ENCODE peak calls at places on chromosomes 6 and 20, in eight cellular contexts. E is neuronal stem cell, C is heart left ventricle, P is esophagus squamous epithelium, X is H1, Y is epithelial cell of prostate, R is aorta, T is SJSA1. N is an unnamed sample.

GRCh38 chr6:72966628-72967280 is 258.5 kb downstream of the KHDC1L start:
- DNase-seq in E (no peak), C (no peak), P (no peak), X (no peak), Y (no peak), R (no peak), T (no peak), N (peak)

GRCh38 chr6:38184041-38184779 is 364.7 kb downstream of the ZFAND3 start:
- DNase-seq in E (no peak), C (no peak), P (no peak), X (peak), Y (no peak), R (no peak), T (peak), N (no peak)

GRCh38 chr6:26571592-26572296 is 25.0 kb upstream of the ABT1 start:
- DNase-seq in E (peak), C (peak), P (no peak), X (peak), Y (no peak), R (peak), T (peak), N (peak)

GRCh38 chr6:14040042-14040441 is 77.5 kb upstream of the CD83 start:
- DNase-seq in E (no peak), C (no peak), P (no peak), X (no peak), Y (no peak), R (no peak), T (no peak), N (no peak)

GRCh38 chr6:136059308-136059707 is 190.8 kb downstream of the MTFR2 start:
- DNase-seq in E (no peak), C (peak), P (no peak), X (no peak), Y (no peak), R (no peak), T (no peak), N (no peak)

GRCh38 chr20:12217382-12217781 is 299.7 kb downstream of the BTBD3 start:
- DNase-seq in E (no peak), C (no peak), P (no peak), X (no peak), Y (no peak), R (no peak), T (no peak), N (no peak)

GRCh38 chr6:31368461-31368860 is 11.5 kb upstream of the HLA-B start:
- DNase-seq in E (no peak), C (no peak), P (no peak), X (no peak), Y (peak), R (no peak), T (no peak), N (no peak)

GRCh38 chr6:20438462-20439070 is 36.9 kb downstream of the E2F3 start:
- DNase-seq in E (peak), C (no peak), P (no peak), X (no peak), Y (no peak), R (no peak), T (no peak), N (no peak)

GRCh38 chr6:44297063-44298038 is 15.8 kb downstream of the AARS2 start:
- DNase-seq in E (peak), C (peak), P (no peak), X (peak), Y (no peak), R (no peak), T (no peak), N (peak)

GRCh38 chr20:1323256-1323655 is 5.7 kb downstream of the SDCBP2 start:
- DNase-seq in E (no peak), C (no peak), P (no peak), X (no peak), Y (no peak), R (no peak), T (peak), N (no peak)

GRCh38 chr6:84967965-84968364 is 203.6 kb upstream of the TBX18 start:
- DNase-seq in E (no peak), C (no peak), P (no peak), X (no peak), Y (no peak), R (no peak), T (no peak), N (no peak)

GRCh38 chr20:49690899-49691620 is 22.6 kb downstream of the B4GALT5 start:
- DNase-seq in E (no peak), C (no peak), P (no peak), X (no peak), Y (no peak), R (no peak), T (no peak), N (peak)

GRCh38 chr20:38146628-38147027 is 18.4 kb downstream of the TGM2 start:
- DNase-seq in E (no peak), C (peak), P (no peak), X (no peak), Y (no peak), R (no peak), T (no peak), N (no peak)

GRCh38 chr6:106056738-106057390 is 29.3 kb upstream of the PRDM1 start:
- DNase-seq in E (no peak), C (no peak), P (no peak), X (no peak), Y (no peak), R (no peak), T (no peak), N (no peak)

GRCh38 chr20:59629141-59630045 is 25.1 kb downstream of the PHACTR3 start:
- DNase-seq in E (no peak), C (no peak), P (no peak), X (no peak), Y (no peak), R (no peak), T (no peak), N (no peak)

GRCh38 chr6:131054392-131055250 is 8.4 kb downstream of the EPB41L2 start:
- DNase-seq in E (no peak), C (no peak), P (no peak), X (no peak), Y (no peak), R (no peak), T (no peak), N (no peak)

GRCh38 chr6:112773217-112773616 is 426.1 kb downstream of the RFPL4B start:
- DNase-seq in E (no peak), C (no peak), P (no peak), X (no peak), Y (no peak), R (no peak), T (no peak), N (no peak)

GRCh38 chr20:47360207-47360488 is 3.6 kb upstream of the ZMYND8 start:
- DNase-seq in E (no peak), C (no peak), P (no peak), X (no peak), Y (peak), R (no peak), T (no peak), N (peak)

GRCh38 chr6:56521454-56521853 is 121.2 kb downstream of the DST start:
- DNase-seq in E (no peak), C (no peak), P (no peak), X (no peak), Y (no peak), R (no peak), T (no peak), N (peak)
- H3K27ac ChIP-seq in E (no peak), C (no peak), P (peak), X (no peak), Y (no peak), R (no peak), T (no peak), N (no peak)

DNA sequence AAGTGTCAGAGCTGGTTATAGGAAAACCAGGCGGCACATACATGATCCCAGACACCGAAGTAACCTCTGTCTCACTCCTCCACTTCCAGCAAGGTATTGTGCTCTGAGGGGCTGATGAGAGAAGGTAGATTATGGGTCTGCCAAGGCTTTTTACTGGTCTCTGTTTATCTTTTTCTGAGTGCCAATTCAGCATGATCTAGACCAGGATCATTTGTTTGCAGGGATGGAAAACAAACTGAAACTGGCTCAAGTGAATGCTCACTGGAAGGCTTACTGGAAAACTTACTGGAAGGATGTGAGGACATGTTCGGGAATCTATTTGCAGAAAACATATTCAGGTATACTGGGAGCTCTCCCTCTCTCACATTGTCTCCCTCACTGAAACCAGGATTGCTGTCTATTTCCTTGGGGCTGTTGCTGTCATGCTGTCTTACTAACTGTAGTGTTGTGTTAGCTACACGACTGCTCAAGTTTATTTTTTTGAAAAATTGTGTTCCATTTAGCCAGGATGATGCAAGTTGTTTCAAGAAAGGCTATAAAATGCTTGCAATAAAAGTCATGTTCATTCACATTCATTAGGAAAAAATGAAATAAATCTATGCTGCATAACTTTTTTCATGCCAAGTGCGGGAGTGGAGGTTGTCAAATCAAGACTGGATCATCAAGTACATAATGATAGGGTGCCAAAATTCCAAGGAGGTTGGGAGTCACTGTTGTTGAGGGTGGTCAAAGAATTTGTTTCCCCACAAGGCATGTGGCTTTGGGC is 37.0 kb downstream of the KLHL31 start:
- DNase-seq in E (no peak), C (no peak), P (no peak), X (no peak), Y (no peak), R (no peak), T (no peak), N (peak)
- H3K27ac ChIP-seq in E (no peak), C (no peak), P (peak), X (no peak), Y (peak), R (no peak), T (no peak), N (peak)

DNA sequence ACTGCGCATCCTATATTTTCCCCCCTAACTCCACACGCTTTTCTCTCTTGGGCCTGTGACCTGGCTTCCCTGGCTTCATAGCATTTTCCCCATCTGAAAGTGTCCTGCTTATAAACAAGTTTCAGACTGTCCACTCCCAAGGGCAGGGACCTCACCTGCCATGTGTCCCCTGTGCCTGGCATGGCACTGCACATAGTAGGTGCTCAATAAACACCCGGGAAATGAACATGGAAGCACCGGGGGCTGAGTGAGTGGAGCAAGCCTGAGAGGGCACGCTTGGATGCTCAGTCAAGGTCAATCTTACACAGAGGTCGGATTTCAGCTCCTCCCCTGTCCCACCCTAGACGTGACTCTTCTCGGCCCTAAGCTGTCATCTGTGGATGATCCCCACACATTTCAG is 96.9 kb downstream of the NFATC2 start:
- DNase-seq in E (no peak), C (no peak), P (no peak), X (no peak), Y (no peak), R (no peak), T (no peak), N (no peak)
- H3K27ac ChIP-seq in E (no peak), C (no peak), P (no peak), X (no peak), Y (no peak), R (no peak), T (no peak), N (no peak)

GRCh38 chr20:56468317-56469076 is at the start of gene RTF2:
- DNase-seq in E (peak), C (peak), P (peak), X (peak), Y (peak), R (peak), T (peak), N (peak)
- H3K27ac ChIP-seq in E (peak), C (peak), P (peak), X (no peak), Y (peak), R (no peak), T (peak), N (peak)

GRCh38 chr6:158818580-158819212 is 472 bp downstream of the EZR start:
- DNase-seq in E (peak), C (peak), P (no peak), X (peak), Y (no peak), R (peak), T (peak), N (peak)
- H3K27ac ChIP-seq in E (peak), C (peak), P (peak), X (peak), Y (peak), R (peak), T (peak), N (peak)

GRCh38 chr6:157185171-157185570 is 138.1 kb downstream of the TMEM242 start:
- DNase-seq in E (no peak), C (no peak), P (no peak), X (no peak), Y (no peak), R (no peak), T (no peak), N (no peak)

GRCh38 chr6:157177731-157178336 is 145.5 kb downstream of the TMEM242 start:
- DNase-seq in E (no peak), C (no peak), P (no peak), X (no peak), Y (no peak), R (no peak), T (no peak), N (no peak)

GRCh38 chr6:157184202-157185015 is 138.9 kb downstream of the TMEM242 start:
- DNase-seq in E (peak), C (peak), P (no peak), X (peak), Y (no peak), R (peak), T (peak), N (peak)

GRCh38 chr6:157182503-157183254 is 140.6 kb downstream of the TMEM242 start:
- DNase-seq in E (no peak), C (no peak), P (no peak), X (no peak), Y (peak), R (no peak), T (no peak), N (no peak)

DNA sequence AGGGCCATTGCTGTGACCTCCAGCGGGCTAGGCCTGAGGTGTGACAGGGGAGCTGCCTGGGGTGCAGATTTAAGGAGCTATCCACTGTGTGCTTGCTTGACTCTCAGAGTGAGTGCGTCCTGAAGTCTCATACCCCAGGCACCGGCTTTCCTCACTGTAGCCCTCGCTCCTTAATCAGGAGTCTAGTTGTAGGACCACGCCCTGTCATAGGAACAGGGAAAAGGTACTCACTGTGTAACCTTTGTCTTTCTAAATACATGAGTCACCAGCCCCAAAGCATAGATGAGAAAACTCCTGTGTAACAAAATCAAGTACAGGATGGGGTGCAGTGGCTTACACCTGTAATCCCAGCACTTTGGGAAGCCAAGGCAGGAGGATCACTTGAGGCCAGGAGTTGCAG is 141.7 kb downstream of the TMEM242 start:
- DNase-seq in E (no peak), C (no peak), P (no peak), X (no peak), Y (peak), R (no peak), T (no peak), N (peak)
- H3K27ac ChIP-seq in E (no peak), C (no peak), P (peak), X (no peak), Y (peak), R (no peak), T (no peak), N (peak)

GRCh38 chr20:51955756-51956155 is 153.4 kb upstream of the SALL4 start:
- DNase-seq in E (no peak), C (no peak), P (no peak), X (no peak), Y (no peak), R (no peak), T (no peak), N (no peak)

GRCh38 chr20:51958636-51959542 is 156.6 kb upstream of the SALL4 start:
- DNase-seq in E (no peak), C (no peak), P (no peak), X (no peak), Y (no peak), R (no peak), T (no peak), N (no peak)

GRCh38 chr20:51958099-51958498 is 155.8 kb upstream of the SALL4 start:
- DNase-seq in E (no peak), C (no peak), P (no peak), X (no peak), Y (no peak), R (no peak), T (no peak), N (no peak)

GRCh38 chr20:51961964-51962761 is 159.8 kb upstream of the SALL4 start:
- DNase-seq in E (no peak), C (no peak), P (no peak), X (no peak), Y (no peak), R (no peak), T (no peak), N (no peak)

GRCh38 chr20:51960004-51960403 is 157.7 kb upstream of the SALL4 start:
- DNase-seq in E (no peak), C (no peak), P (no peak), X (no peak), Y (no peak), R (no peak), T (no peak), N (no peak)
- H3K27ac ChIP-seq in E (peak), C (no peak), P (no peak), X (no peak), Y (no peak), R (no peak), T (no peak), N (no peak)

GRCh38 chr6:35023601-35024000 is 117.5 kb downstream of the TCP11 start:
- DNase-seq in E (no peak), C (no peak), P (no peak), X (no peak), Y (no peak), R (no peak), T (no peak), N (no peak)

GRCh38 chr6:35024601-35025054 is 116.5 kb downstream of the TCP11 start:
- DNase-seq in E (peak), C (peak), P (no peak), X (no peak), Y (peak), R (peak), T (peak), N (peak)

GRCh38 chr6:35026434-35027222 is 114.5 kb downstream of the TCP11 start:
- DNase-seq in E (no peak), C (no peak), P (no peak), X (no peak), Y (peak), R (no peak), T (peak), N (peak)

GRCh38 chr6:35027807-35028206 is 113.3 kb downstream of the TCP11 start:
- DNase-seq in E (no peak), C (no peak), P (no peak), X (no peak), Y (no peak), R (no peak), T (no peak), N (no peak)

GRCh38 chr6:35025241-35026188 is 115.6 kb downstream of the TCP11 start:
- DNase-seq in E (no peak), C (no peak), P (no peak), X (no peak), Y (no peak), R (no peak), T (no peak), N (no peak)
- H3K27ac ChIP-seq in E (no peak), C (peak), P (peak), X (no peak), Y (peak), R (no peak), T (peak), N (peak)

DNA sequence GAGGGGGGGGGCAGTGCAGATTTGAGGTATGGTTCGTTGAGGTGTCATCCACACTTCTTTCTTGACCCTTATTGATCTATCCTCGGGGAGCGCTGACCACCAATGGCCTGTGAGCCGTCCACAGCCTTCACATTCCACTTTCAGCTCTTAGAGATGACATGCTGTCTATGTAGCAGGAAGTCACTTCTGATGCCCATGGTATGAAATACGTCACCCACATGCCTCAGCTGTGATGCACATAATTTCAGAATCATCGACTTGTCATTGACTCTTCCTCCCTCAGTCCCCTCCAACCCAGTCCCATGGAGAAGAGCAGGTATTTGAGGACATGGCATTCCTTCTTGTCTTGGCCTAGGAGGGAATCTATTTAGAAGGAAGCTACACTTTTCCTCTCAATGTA is 4.7 kb upstream of the ADGRF5 start:
- DNase-seq in E (no peak), C (no peak), P (no peak), X (no peak), Y (no peak), R (no peak), T (no peak), N (no peak)
- H3K27ac ChIP-seq in E (no peak), C (no peak), P (no peak), X (no peak), Y (peak), R (no peak), T (no peak), N (peak)

DNA sequence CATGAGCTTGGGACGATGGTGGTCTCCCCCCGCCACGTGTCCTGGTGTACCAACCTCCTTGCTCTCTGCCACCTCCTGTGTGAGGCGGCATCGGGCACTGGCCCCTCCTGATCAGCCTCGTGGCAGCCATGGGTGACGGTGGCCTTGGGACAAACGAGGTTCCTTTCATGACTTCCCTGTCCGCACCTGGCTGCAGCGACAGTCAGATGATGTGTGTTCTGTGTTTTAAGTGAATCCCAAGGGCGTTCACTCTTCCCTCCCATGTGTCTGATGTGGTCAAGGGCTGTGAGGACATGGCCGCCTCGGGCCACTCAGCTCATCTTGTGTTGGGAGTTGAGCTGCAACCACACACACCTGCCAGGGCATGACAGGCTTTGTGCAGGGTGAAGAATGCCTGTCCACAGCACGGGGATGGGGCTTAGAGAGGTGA is 30.4 kb upstream of the PCMTD2 start:
- DNase-seq in E (no peak), C (no peak), P (no peak), X (no peak), Y (no peak), R (no peak), T (no peak), N (no peak)
- H3K27ac ChIP-seq in E (no peak), C (peak), P (no peak), X (no peak), Y (no peak), R (no peak), T (no peak), N (no peak)